ENCODE peak calls at places on chromosomes 4 and X, in four cellular contexts. T is neural progenitor cell, C is GM23248, L is fibroblast of lung. J is an unnamed sample. For H3K79me2, the result is how much of the 10 kb centered on the place peaks cover.

GRCh38 chrX:103398321-103398937 is 22.1 kb downstream of the BEX3 start:
- DNase-seq in T (no peak), C (peak), L (peak), J (peak)

GRCh38 chrX:50721771-50722521 is 92.0 kb downstream of the SHROOM4 start:
- DNase-seq in T (peak), C (no peak), L (peak), J (no peak)

GRCh38 chr4:123941306-123941705 is 544.7 kb downstream of the SPRY1 start:
- DNase-seq in T (no peak), C (peak), L (peak), J (no peak)

GRCh38 chr4:82648356-82648755 is 86.6 kb upstream of the TMEM150C start:
- DNase-seq in T (no peak), C (peak), L (peak), J (no peak)

GRCh38 chr4:12084690-12085089 is 656.0 kb upstream of the HS3ST1 start:
- DNase-seq in T (no peak), C (no peak), L (no peak), J (no peak)

GRCh38 chr4:107247738-107248137 is 211.6 kb upstream of the DKK2 start:
- DNase-seq in T (no peak), C (no peak), L (peak), J (peak)

GRCh38 chr4:24024157-24024556 is 134.3 kb upstream of the PPARGC1A start:
- DNase-seq in T (no peak), C (peak), L (peak), J (no peak)

GRCh38 chr4:115353370-115353769 is 239.9 kb upstream of the NDST4 start:
- DNase-seq in T (no peak), C (no peak), L (no peak), J (no peak)

GRCh38 chr4:145670422-145670821 is 9.5 kb upstream of the C4orf51 start:
- DNase-seq in T (no peak), C (no peak), L (no peak), J (no peak)

GRCh38 chr4:186942745-186943606 is 219.3 kb upstream of the FAT1 start:
- DNase-seq in T (peak), C (peak), L (peak), J (peak)

GRCh38 chrX:47241201-47242011 is 8.6 kb downstream of the USP11 start:
- DNase-seq in T (no peak), C (no peak), L (no peak), J (no peak)

GRCh38 chr4:173328236-173328901 is 5.8 kb downstream of the HMGB2 start:
- DNase-seq in T (no peak), C (no peak), L (no peak), J (no peak)

GRCh38 chr4:727576-727975 is 21.9 kb downstream of the PCGF3 start:
- DNase-seq in T (no peak), C (no peak), L (no peak), J (no peak)

GRCh38 chrX:118231464-118231863 is 114.4 kb upstream of the WDR44 start:
- DNase-seq in T (no peak), C (no peak), L (peak), J (no peak)

GRCh38 chrX:110167952-110168451 is 149.9 kb downstream of the AMMECR1 start:
- DNase-seq in T (peak), C (peak), L (peak), J (no peak)

GRCh38 chr4:4269856-4270255 is 20.1 kb downstream of the LYAR start:
- DNase-seq in T (no peak), C (no peak), L (peak), J (no peak)

GRCh38 chr4:17597517-17597916 is 16.9 kb upstream of the MED28 start:
- DNase-seq in T (no peak), C (peak), L (no peak), J (peak)

GRCh38 chrX:23327104-23327503 is 7.5 kb upstream of the PTCHD1 start:
- DNase-seq in T (peak), C (no peak), L (no peak), J (peak)

GRCh38 chr4:124018383-124019317 is 622.1 kb downstream of the SPRY1 start:
- DNase-seq in T (no peak), C (peak), L (peak), J (peak)

GRCh38 chrX:45711231-45711630 is 510.6 kb upstream of the DIPK2B start:
- DNase-seq in T (no peak), C (peak), L (peak), J (no peak)

GRCh38 chr4:8609406-8609805 is 16.8 kb downstream of the CPZ start:
- DNase-seq in T (no peak), C (no peak), L (no peak), J (no peak)

GRCh38 chr4:52883183-52883621 is 21.1 kb downstream of the RASL11B start:
- DNase-seq in T (peak), C (no peak), L (no peak), J (peak)

GRCh38 chr4:8558080-8558960 is 21.9 kb upstream of the GPR78 start:
- DNase-seq in T (no peak), C (peak), L (peak), J (no peak)

GRCh38 chr4:102180080-102180479 is 165.2 kb downstream of the SLC39A8 start:
- DNase-seq in T (no peak), C (no peak), L (peak), J (no peak)

GRCh38 chrX:65687367-65687766 is 19.9 kb downstream of the MSN start:
- DNase-seq in T (no peak), C (no peak), L (no peak), J (no peak)

GRCh38 chrX:115214151-115214550 is 19.7 kb downstream of the LRCH2 start:
- DNase-seq in T (no peak), C (no peak), L (no peak), J (no peak)
- H3K79me2 ChIP-seq in T (under half), C (under half), L (under half), J (half or more)

GRCh38 chrX:10173331-10173900 is 16.6 kb downstream of the CLCN4 start:
- DNase-seq in T (peak), C (peak), L (peak), J (peak)

GRCh38 chrX:10171291-10171690 is 14.5 kb downstream of the CLCN4 start:
- DNase-seq in T (no peak), C (no peak), L (no peak), J (no peak)

GRCh38 chrX:10174051-10174450 is 17.3 kb downstream of the CLCN4 start:
- DNase-seq in T (no peak), C (no peak), L (no peak), J (no peak)

GRCh38 chrX:10174810-10175209 is 18.0 kb downstream of the CLCN4 start:
- DNase-seq in T (no peak), C (peak), L (peak), J (no peak)

DNA sequence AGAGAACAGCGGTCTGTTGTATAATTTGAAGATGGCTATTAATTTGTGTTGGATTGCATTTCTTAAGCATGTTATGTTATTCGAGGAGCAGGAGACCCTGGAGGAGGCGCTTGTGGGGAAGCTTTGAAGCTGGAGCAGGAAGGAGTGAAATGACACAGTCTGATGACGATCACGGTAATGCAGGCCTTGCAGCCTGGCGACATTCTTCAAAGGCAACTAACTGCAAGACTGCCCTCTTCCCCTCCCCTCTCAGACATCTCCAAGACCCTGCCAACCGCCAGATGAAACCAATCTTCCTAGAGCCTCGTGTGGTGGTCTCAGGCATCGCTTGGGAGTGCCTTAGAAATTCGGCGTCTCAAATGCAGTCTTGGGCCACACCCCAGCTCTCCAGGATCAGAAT is 16.1 kb downstream of the CLCN4 start:
- DNase-seq in T (no peak), C (peak), L (peak), J (peak)
- H2AFZ ChIP-seq in T (no peak), C (peak), L (no peak), J (no peak)

GRCh38 chr4:56977321-56978012 is at the start of gene NOA1:
- DNase-seq in T (peak), C (peak), L (peak), J (peak)

GRCh38 chr4:56979674-56980073 is 978 bp downstream of the POLR2B start:
- DNase-seq in T (peak), C (peak), L (no peak), J (peak)

GRCh38 chr4:56976283-56976877 is 1.0 kb downstream of the NOA1 start:
- DNase-seq in T (no peak), C (peak), L (no peak), J (no peak)

GRCh38 chr4:56976878-56977320 is 507 bp downstream of the NOA1 start:
- DNase-seq in T (peak), C (peak), L (no peak), J (peak)

DNA sequence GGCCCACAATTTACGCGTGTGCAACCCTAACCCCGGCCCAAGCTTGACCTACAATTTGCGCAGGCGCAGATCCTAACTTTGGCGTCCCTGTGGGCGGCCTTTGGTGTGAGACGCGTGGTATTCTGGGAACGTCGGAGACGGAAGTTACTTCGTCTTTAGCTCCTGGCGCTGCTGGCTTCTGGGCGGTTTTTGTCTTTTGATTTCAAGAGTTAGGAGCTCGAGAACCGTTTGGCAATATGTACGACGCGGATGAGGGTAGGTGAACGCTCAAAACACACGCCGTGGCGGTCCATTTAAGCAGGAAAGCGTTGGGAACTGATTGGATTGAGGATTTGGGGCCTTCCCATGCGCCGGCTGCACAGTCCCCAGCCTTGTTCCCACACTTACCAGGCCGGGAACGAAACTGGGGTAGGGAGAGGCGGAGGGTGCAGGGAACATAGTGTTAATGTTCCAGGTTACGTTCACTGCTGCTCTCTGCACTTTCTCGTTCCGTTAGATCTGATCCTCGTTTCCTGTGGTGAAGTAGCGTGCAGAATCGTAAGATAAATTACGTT is at the start of gene POLR2B:
- DNase-seq in T (peak), C (peak), L (peak), J (peak)
- H3K79me2 ChIP-seq in T (half or more), C (half or more), L (half or more), J (half or more)

GRCh38 chr4:15392053-15392805 is 35.6 kb upstream of the C1QTNF7 start:
- DNase-seq in T (no peak), C (no peak), L (peak), J (no peak)
- H2AFZ ChIP-seq in T (no peak), C (no peak), L (no peak), J (no peak)